ENCODE peak calls at places on chromosome 10, in six cellular contexts. A is RWPE1, C is WTC11, Q is adrenal gland, D is transverse colon, R is GM23338. G is an unnamed sample.

GRCh38 chr10:131626274-131626673 is 274.5 kb upstream of the PPP2R2D start:
- DNase-seq in A (no peak), C (no peak), Q (no peak), D (no peak), R (no peak), G (no peak)

GRCh38 chr10:103663802-103664201 is 170.3 kb downstream of the NEURL1 start:
- DNase-seq in A (no peak), C (no peak), Q (peak), D (no peak), R (no peak), G (no peak)

GRCh38 chr10:105017116-105017515 is 376.0 kb downstream of the SORCS3 start:
- DNase-seq in A (no peak), C (no peak), Q (no peak), D (no peak), R (no peak), G (no peak)

GRCh38 chr10:84348431-84348830 is 20.0 kb downstream of the CCSER2 start:
- DNase-seq in A (peak), C (no peak), Q (no peak), D (no peak), R (no peak), G (no peak)

GRCh38 chr10:124223711-124224085 is 130.3 kb upstream of the CHST15 start:
- DNase-seq in A (no peak), C (no peak), Q (peak), D (peak), R (no peak), G (no peak)

GRCh38 chr10:28738200-28738599 is 60.9 kb downstream of the BAMBI start:
- DNase-seq in A (no peak), C (peak), Q (no peak), D (no peak), R (peak), G (no peak)

GRCh38 chr10:63266337-63267327 is 133.5 kb downstream of the NRBF2 start:
- DNase-seq in A (no peak), C (no peak), Q (no peak), D (no peak), R (peak), G (no peak)

GRCh38 chr10:14840178-14840577 is 2.1 kb downstream of the HSPA14 start:
- DNase-seq in A (no peak), C (no peak), Q (no peak), D (no peak), R (no peak), G (no peak)

GRCh38 chr10:13690281-13690825 is 103.6 kb downstream of the PRPF18 start:
- DNase-seq in A (peak), C (peak), Q (no peak), D (no peak), R (peak), G (no peak)

GRCh38 chr10:112712536-112712935 is 237.5 kb upstream of the TCF7L2 start:
- DNase-seq in A (no peak), C (no peak), Q (no peak), D (no peak), R (no peak), G (no peak)

GRCh38 chr10:96360766-96361165 is 2.0 kb upstream of the OPALIN start:
- DNase-seq in A (no peak), C (no peak), Q (no peak), D (no peak), R (no peak), G (no peak)

GRCh38 chr10:5720182-5720581 is 35.5 kb downstream of the TASOR2 start:
- DNase-seq in A (peak), C (no peak), Q (no peak), D (no peak), R (no peak), G (no peak)

GRCh38 chr10:100867564-100867963 is 45.2 kb upstream of the SLF2 start:
- DNase-seq in A (no peak), C (no peak), Q (no peak), D (no peak), R (no peak), G (no peak)

GRCh38 chr10:80357000-80357803 is 621 bp downstream of the DYDC2 start:
- DNase-seq in A (no peak), C (peak), Q (no peak), D (peak), R (peak), G (peak)

GRCh38 chr10:61475449-61475873 is 22.3 kb upstream of the TMEM26 start:
- DNase-seq in A (peak), C (no peak), Q (no peak), D (no peak), R (no peak), G (no peak)

GRCh38 chr10:103884681-103885139 is 29.3 kb upstream of the SH3PXD2A start:
- DNase-seq in A (peak), C (peak), Q (peak), D (peak), R (peak), G (peak)

GRCh38 chr10:42768581-42769152 is 13.9 kb upstream of the BMS1 start:
- DNase-seq in A (no peak), C (no peak), Q (peak), D (no peak), R (no peak), G (no peak)
- TF ChIP-seq CTCF in A (no peak), C (no peak), Q (no peak), D (no peak), R (no peak), G (no peak)

GRCh38 chr10:121975295-121976086 is 474 bp upstream of the NSMCE4A start:
- DNase-seq in A (no peak), C (no peak), Q (no peak), D (no peak), R (no peak), G (no peak)
- TF ChIP-seq CTCF in A (peak), C (no peak), Q (peak), D (no peak), R (no peak), G (no peak)

GRCh38 chr10:81876253-81876731 is 1.3 kb downstream of the NRG3 start:
- DNase-seq in A (no peak), C (peak), Q (no peak), D (no peak), R (peak), G (peak)
- TF ChIP-seq CTCF in A (no peak), C (no peak), Q (no peak), D (no peak), R (no peak), G (no peak)

GRCh38 chr10:116082211-116082610 is 190.8 kb downstream of the GFRA1 start:
- DNase-seq in A (no peak), C (no peak), Q (no peak), D (no peak), R (no peak), G (no peak)
- TF ChIP-seq CTCF in A (no peak), C (no peak), Q (no peak), D (no peak), R (no peak), G (no peak)

GRCh38 chr10:69124558-69125121 is 662 bp downstream of the VPS26A start:
- DNase-seq in A (peak), C (peak), Q (peak), D (peak), R (peak), G (peak)

GRCh38 chr10:69125554-69125953 is 1.6 kb downstream of the VPS26A start:
- DNase-seq in A (no peak), C (no peak), Q (no peak), D (no peak), R (no peak), G (no peak)

GRCh38 chr10:69123747-69124557 is at the start of gene VPS26A:
- DNase-seq in A (peak), C (peak), Q (peak), D (peak), R (peak), G (peak)

GRCh38 chr10:69119896-69120295 is 4.1 kb upstream of the VPS26A start:
- DNase-seq in A (no peak), C (no peak), Q (no peak), D (no peak), R (no peak), G (no peak)

GRCh38 chr10:69123306-69123746 is 652 bp upstream of the VPS26A start:
- DNase-seq in A (peak), C (peak), Q (no peak), D (peak), R (peak), G (no peak)
- TF ChIP-seq CTCF in A (no peak), C (no peak), Q (peak), D (no peak), R (no peak), G (no peak)

GRCh38 chr10:58712982-58713381 is 200.3 kb downstream of the BICC1 start:
- DNase-seq in A (no peak), C (no peak), Q (no peak), D (no peak), R (peak), G (no peak)
- TF ChIP-seq CTCF in A (no peak), C (no peak), Q (peak), D (no peak), R (peak), G (peak)

GRCh38 chr10:71725998-71726672 is 6.6 kb upstream of the C10orf105 start:
- DNase-seq in A (peak), C (peak), Q (no peak), D (peak), R (peak), G (peak)
- TF ChIP-seq CTCF in A (no peak), C (peak), Q (peak), D (peak), R (peak), G (peak)

GRCh38 chr10:76926006-76926405 is 711.6 kb downstream of the KCNMA1 start:
- DNase-seq in A (no peak), C (no peak), Q (no peak), D (no peak), R (no peak), G (no peak)
- TF ChIP-seq CTCF in A (no peak), C (no peak), Q (no peak), D (no peak), R (no peak), G (no peak)

DNA sequence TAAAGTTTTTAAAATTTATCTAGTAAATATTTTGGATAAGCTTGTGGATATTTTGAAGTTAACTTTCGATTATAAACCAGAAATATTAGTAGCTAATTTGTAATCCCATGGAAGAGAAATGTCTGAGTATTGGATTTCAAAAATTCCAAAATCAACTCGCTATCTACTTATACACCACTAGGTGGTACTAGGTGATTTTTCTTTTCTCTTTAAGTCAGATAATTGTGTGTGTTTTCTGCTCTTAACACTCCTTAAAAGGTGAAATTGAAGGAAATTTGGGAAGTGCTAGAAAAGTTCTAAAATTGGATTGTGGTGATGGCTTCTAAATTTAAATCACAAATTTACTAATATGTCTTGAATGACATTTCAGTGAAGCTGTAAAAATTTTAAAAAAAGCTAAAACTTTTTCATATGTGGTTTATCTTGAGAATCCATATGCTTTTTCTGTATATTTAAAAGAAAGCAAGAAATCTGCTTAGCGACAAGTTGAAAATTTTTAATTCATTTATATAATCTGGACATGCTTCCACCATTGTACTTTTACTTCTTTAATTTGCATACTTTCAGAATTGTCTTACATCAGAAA is 90.2 kb downstream of the IPMK start:
- DNase-seq in A (no peak), C (no peak), Q (no peak), D (no peak), R (peak), G (no peak)
- TF ChIP-seq CTCF in A (peak), C (peak), Q (peak), D (peak), R (no peak), G (peak)